ENCODE peak calls at places on chromosomes 11 and 22, in ten cellular contexts. B, D, C, R, Q, O, G, K, X and P are unnamed samples.

GRCh38 chr11:24386551-24387404 is 110.1 kb upstream of the LUZP2 start:
- DNase-seq in Q (peak), C (no peak), G (peak), D (peak), K (peak), B (peak), X (no peak), O (peak), R (no peak), P (no peak)

GRCh38 chr22:28773461-28773867 is 969 bp downstream of the CCDC117 start:
- DNase-seq in R (no peak), D (no peak), C (no peak), O (no peak), X (no peak), Q (no peak), G (peak), K (no peak), B (peak), P (no peak)

GRCh38 chr11:116498161-116498560 is 274.6 kb downstream of the BUD13 start:
- DNase-seq in C (no peak), Q (no peak), B (no peak), K (no peak), G (no peak), D (no peak), O (no peak), R (no peak), X (no peak), P (no peak)

GRCh38 chr22:23520875-23521441 is 59.1 kb downstream of the IGLL1 start:
- DNase-seq in X (no peak), Q (no peak), C (peak), R (no peak), B (peak), D (no peak), G (peak), K (no peak), O (peak), P (no peak)

GRCh38 chr22:38758276-38758945 is 2.6 kb upstream of the SUN2 start:
- DNase-seq in G (no peak), X (peak), R (peak), Q (no peak), B (no peak), D (no peak), K (no peak), C (no peak), O (no peak), P (no peak)

GRCh38 chr11:44776840-44777536 is 50.2 kb downstream of the TSPAN18 start:
- DNase-seq in C (no peak), R (no peak), K (no peak), O (no peak), Q (no peak), B (no peak), D (no peak), X (no peak), G (no peak), P (no peak)

GRCh38 chr11:60860943-60861342 is 5.2 kb upstream of the PTGDR2 start:
- DNase-seq in Q (no peak), B (no peak), O (no peak), R (no peak), G (peak), C (peak), K (no peak), X (no peak), D (no peak), P (no peak)

GRCh38 chr11:73866095-73866579 is 10.5 kb downstream of the COA4 start:
- DNase-seq in Q (no peak), X (no peak), C (no peak), O (no peak), B (peak), D (no peak), G (peak), K (no peak), R (no peak), P (no peak)

GRCh38 chr11:6319879-6320410 is 356 bp downstream of the CAVIN3 start:
- DNase-seq in G (peak), K (no peak), R (peak), D (peak), X (peak), O (peak), B (peak), Q (peak), C (peak), P (no peak)

GRCh38 chr22:50432131-50432870 is 42.5 kb downstream of the SBF1 start:
- DNase-seq in R (no peak), K (no peak), D (no peak), O (no peak), G (no peak), C (no peak), B (no peak), Q (no peak), X (no peak), P (no peak)

GRCh38 chr22:46262449-46263207 is 515 bp downstream of the PKDREJ start:
- DNase-seq in Q (no peak), K (no peak), R (peak), C (peak), O (no peak), B (peak), D (peak), G (peak), X (peak), P (no peak)

GRCh38 chr11:34825315-34825669 is 90.9 kb downstream of the APIP start:
- DNase-seq in R (no peak), C (no peak), D (no peak), Q (no peak), X (no peak), K (no peak), O (no peak), B (no peak), G (no peak), P (no peak)

GRCh38 chr22:44583076-44583760 is 85.2 kb upstream of the RTL6 start:
- DNase-seq in G (peak), C (no peak), Q (no peak), X (no peak), K (no peak), R (no peak), B (peak), O (no peak), D (no peak), P (no peak)

GRCh38 chr11:4181780-4182721 is 87.5 kb downstream of the RRM1 start:
- DNase-seq in X (peak), O (peak), G (peak), K (peak), B (peak), Q (peak), C (peak), R (peak), D (peak), P (peak)

GRCh38 chr11:119567667-119568582 is 145.0 kb upstream of the THY1 start:
- DNase-seq in K (no peak), R (no peak), D (no peak), B (peak), X (no peak), G (peak), O (peak), C (no peak), Q (no peak), P (no peak)

GRCh38 chr11:528815-529728 is 6.3 kb downstream of the HRAS start:
- DNase-seq in X (no peak), B (no peak), Q (no peak), D (no peak), O (no peak), G (no peak), K (no peak), R (no peak), C (no peak), P (no peak)

GRCh38 chr22:38655532-38656255 is 498 bp downstream of the FAM227A start:
- DNase-seq in O (no peak), C (no peak), K (peak), Q (peak), G (peak), B (peak), R (no peak), D (no peak), X (no peak), P (no peak)

GRCh38 chr11:16341853-16342252 is 14.5 kb downstream of the SOX6 start:
- DNase-seq in G (no peak), Q (no peak), K (no peak), C (no peak), R (no peak), X (no peak), O (no peak), B (no peak), D (no peak), P (no peak)